ENCODE peak calls at places on chromosomes 11 and 22, in six cellular contexts. D, J, O, B, Y and E are unnamed samples.
A peak's percentile ranks its signal among the peaks of the same experiment; 100 is the strongest.

GRCh38 chr11:28461338-28461737 is 353.1 kb downstream of the METTL15 start:
- DNase-seq in D (no peak), J (no peak), O (no peak), B (no peak), Y (no peak), E (no peak)

GRCh38 chr11:16336721-16337120 is 19.6 kb downstream of the SOX6 start:
- DNase-seq in D (no peak), J (no peak), O (no peak), B (no peak), Y (no peak), E (no peak)

GRCh38 chr22:44682556-44683168 is 19.3 kb upstream of the PRR5 start:
- DNase-seq in D (no peak), J (no peak), O (no peak), B (no peak), Y (no peak), E (no peak)

GRCh38 chr11:43493431-43493830 is 134.7 kb downstream of the TTC17 start:
- DNase-seq in D (no peak), J (no peak), O (no peak), B (no peak), Y (no peak), E (no peak)

GRCh38 chr11:82315093-82315492 is 418.6 kb downstream of the FAM181B start:
- DNase-seq in D (no peak), J (no peak), O (peak; percentile 59), B (no peak), Y (peak; percentile 65), E (no peak)

GRCh38 chr11:86497310-86497709 is 122.6 kb downstream of the CCDC81 start:
- DNase-seq in D (no peak), J (peak; percentile 96), O (no peak), B (no peak), Y (no peak), E (no peak)

GRCh38 chr11:47533690-47534135 is 19.2 kb downstream of the CELF1 start:
- DNase-seq in D (no peak), J (no peak), O (no peak), B (no peak), Y (no peak), E (no peak)

GRCh38 chr11:11533751-11534150 is 88.1 kb downstream of the GALNT18 start:
- DNase-seq in D (no peak), J (no peak), O (no peak), B (no peak), Y (no peak), E (no peak)

GRCh38 chr11:34050536-34050935 is 995 bp upstream of the CAPRIN1 start:
- DNase-seq in D (no peak), J (no peak), O (no peak), B (no peak), Y (no peak), E (no peak)

GRCh38 chr11:69287968-69288882 is 5.7 kb upstream of the MYEOV start:
- DNase-seq in D (no peak), J (peak; percentile 98), O (no peak), B (no peak), Y (peak; percentile 84), E (peak; percentile 60)

GRCh38 chr22:27063841-27064240 is 406.5 kb downstream of the MIAT start:
- DNase-seq in D (no peak), J (no peak), O (no peak), B (no peak), Y (no peak), E (no peak)

GRCh38 chr22:40023226-40023925 is 28.6 kb downstream of the FAM83F start:
- DNase-seq in D (no peak), J (no peak), O (no peak), B (no peak), Y (no peak), E (no peak)

GRCh38 chr11:120172054-120172881 is 34.4 kb upstream of the TRIM29 start:
- DNase-seq in D (no peak), J (peak; percentile 68), O (peak; percentile 76), B (peak; percentile 64), Y (peak; percentile 87), E (peak; percentile 64)
- TF ChIP-seq CTCF in D (peak; percentile 90), J (peak; percentile 94), O (peak; percentile 76), B (peak; percentile 56), Y (peak; percentile 80), E (peak; percentile 49)

DNA sequence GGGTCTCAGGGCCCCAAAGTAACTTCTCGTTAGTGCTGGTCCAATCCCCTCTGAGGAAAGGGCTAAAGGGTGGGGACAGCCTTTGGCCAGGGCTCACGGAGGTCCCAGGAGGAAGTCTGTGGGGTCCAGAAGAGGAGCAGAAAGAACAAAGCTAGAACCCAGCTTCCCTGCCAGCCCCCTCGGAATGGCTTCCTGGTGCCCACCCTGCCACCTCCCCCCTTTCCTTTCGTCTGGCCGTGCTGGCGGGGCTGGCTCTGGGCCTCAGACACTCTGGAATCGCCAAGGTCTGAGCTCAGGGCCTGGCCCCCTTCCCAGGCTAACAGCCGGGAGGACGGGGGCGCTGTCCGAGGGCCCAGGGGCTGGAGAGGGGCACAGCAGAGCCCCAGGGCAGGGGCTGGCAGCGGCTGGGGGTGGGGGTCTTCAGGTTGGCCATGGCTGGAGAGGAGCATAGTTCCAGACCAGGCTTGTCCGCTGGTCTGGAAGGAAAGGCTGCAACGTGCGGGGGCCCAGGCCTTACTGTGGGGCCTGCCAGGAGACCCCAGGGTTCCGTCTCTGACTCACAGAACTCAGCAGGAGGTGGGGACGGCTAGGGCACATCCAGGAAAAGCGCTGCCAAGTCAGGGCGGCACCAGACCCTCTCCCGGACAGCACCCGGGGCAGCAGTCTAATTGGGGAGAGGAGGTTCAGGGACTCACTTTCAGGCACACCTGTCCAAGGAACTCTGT is 788 bp upstream of the LTBP3 start:
- DNase-seq in D (no peak), J (no peak), O (no peak), B (no peak), Y (peak; percentile 72), E (no peak)
- TF ChIP-seq CTCF in D (no peak), J (no peak), O (no peak), B (no peak), Y (no peak), E (no peak)

DNA sequence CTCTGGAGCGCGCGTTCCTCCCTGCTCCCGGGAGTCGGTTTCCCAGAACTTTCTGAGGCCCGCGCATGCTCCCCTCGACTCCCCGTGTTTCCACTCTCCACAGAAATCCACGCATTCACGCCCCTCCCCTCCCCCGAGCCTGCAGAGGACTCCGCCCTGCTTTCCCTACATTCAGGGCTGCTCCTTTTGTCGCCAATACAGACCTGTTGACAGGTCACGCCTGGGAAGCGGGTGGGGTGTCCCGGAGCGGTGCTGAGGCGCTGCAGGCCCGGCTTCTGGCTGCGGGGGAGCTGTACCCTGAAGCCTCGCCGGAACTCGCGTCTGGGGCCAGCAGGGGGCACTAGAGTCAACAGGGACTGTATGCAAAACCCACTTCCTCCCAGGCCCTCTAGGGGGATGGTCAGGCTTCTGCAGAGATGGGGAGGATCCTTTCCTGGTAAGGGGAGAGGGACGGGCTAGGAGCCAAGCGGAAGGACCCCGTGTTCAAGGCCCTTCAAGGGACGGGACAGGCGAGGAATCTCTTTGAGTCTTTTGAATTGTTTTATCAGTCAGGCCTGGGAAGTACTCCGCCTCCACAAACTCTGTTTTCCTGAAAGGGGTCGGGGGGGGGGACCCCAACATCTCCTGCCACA is at the start of gene PRAME:
- DNase-seq in D (no peak), J (no peak), O (peak; percentile 77), B (peak; percentile 71), Y (peak; percentile 59), E (peak; percentile 89)
- TF ChIP-seq CTCF in D (no peak), J (peak; percentile 60), O (peak; percentile 64), B (peak; percentile 76), Y (peak; percentile 40), E (peak; percentile 88)

DNA sequence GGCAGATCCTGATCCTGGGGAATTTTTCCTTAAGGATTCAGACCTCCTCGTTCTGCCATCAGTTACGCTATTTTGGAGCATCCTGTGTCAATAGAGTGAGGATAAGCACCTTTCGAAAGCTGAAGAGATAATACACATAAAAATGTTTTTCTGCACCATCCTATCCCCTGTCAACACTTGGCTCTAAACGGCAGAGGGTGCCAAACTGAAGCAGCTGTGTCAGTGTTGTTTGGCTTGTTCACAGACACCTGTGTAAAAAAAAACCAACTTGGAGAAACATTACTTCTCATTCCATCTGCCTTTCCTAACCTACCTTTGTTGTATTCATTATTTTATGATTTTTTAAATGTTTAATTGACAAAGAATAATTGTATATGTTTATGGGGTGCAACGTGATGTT is 417.0 kb upstream of the DDI1 start:
- DNase-seq in D (no peak), J (no peak), O (no peak), B (no peak), Y (peak; percentile 11), E (peak; percentile 13)
- TF ChIP-seq CTCF in D (no peak), J (peak; percentile 41), O (peak; percentile 18), B (peak; percentile 47), Y (peak; percentile 26), E (no peak)

DNA sequence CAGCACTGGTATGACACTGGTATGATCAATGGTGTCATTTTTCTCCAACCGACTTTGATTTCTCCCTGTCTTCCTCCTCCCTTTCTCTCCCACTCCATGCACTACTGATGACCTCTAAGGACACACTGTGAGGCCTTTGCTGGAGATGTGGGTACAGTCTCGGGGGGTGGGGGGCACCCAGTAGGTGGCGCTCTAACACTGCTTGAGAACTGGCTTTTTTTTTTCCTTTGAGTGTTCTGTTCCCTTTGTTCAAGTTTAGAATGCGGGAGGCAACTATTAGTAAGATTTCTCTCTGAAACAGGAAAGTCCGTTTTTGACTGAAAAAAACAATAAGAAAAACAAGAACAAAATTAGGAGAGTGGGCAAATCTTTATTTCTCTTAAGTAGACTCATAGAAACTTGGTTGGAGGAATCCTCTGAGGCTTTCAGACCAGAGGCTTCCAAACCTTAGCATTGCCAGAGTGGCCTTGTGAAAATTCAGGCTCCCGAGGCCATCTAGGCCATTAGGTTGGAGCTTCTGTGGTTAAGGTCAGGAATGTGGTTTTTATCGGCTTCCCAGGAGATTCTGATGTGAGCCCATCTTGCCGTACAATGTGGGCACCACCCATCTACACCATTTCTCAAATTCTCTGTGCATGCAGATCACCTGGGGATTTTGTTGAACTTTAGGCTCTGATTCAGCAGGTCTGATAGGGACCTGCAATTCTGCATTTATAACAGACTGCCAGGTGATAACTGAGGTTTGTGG is 43.2 kb downstream of the PANX1 start:
- DNase-seq in D (no peak), J (no peak), O (peak; percentile 45), B (peak; percentile 29), Y (peak; percentile 56), E (peak; percentile 30)
- TF ChIP-seq CTCF in D (peak; percentile 19), J (peak; percentile 93), O (peak; percentile 40), B (peak; percentile 64), Y (peak; percentile 57), E (peak; percentile 46)

GRCh38 chr11:65402790-65403189 is 16.4 kb downstream of the FRMD8 start:
- DNase-seq in D (no peak), J (no peak), O (no peak), B (no peak), Y (no peak), E (no peak)
- TF ChIP-seq CTCF in D (no peak), J (no peak), O (no peak), B (no peak), Y (no peak), E (no peak)

GRCh38 chr22:19705181-19705934 is 8.9 kb upstream of the SEPTIN5 start:
- DNase-seq in D (peak; percentile 47), J (no peak), O (no peak), B (no peak), Y (peak; percentile 3), E (no peak)
- TF ChIP-seq CTCF in D (no peak), J (no peak), O (peak; percentile 23), B (no peak), Y (no peak), E (peak; percentile 24)

GRCh38 chr22:42116848-42117424 is 13.7 kb downstream of the CYP2D6 start:
- DNase-seq in D (no peak), J (no peak), O (no peak), B (no peak), Y (peak; percentile 71), E (no peak)

GRCh38 chr22:42111798-42112197 is 18.8 kb downstream of the CYP2D6 start:
- DNase-seq in D (no peak), J (no peak), O (no peak), B (no peak), Y (no peak), E (no peak)

GRCh38 chr22:42108848-42109247 is 18.3 kb upstream of the NDUFA6 start:
- DNase-seq in D (no peak), J (no peak), O (no peak), B (no peak), Y (no peak), E (no peak)

GRCh38 chr22:42114721-42115120 is 15.9 kb downstream of the CYP2D6 start:
- DNase-seq in D (no peak), J (no peak), O (no peak), B (peak; percentile 27), Y (peak; percentile 80), E (no peak)
- TF ChIP-seq CTCF in D (no peak), J (peak; percentile 57), O (no peak), B (peak; percentile 12), Y (peak; percentile 59), E (no peak)